ENCODE peak calls at places on chromosome 11, in nine cellular contexts. X is OCI-LY7; T is body of pancreas; L is uterus; E is CD8-positive, alpha-beta memory T cell; N is small intestine; Y is K562; S is heart left ventricle; P is tibial nerve. K is an unnamed sample.
A peak's percentile ranks its signal among the peaks of the same experiment; 100 is the strongest.

GRCh38 chr11:10581481-10582019 is 13.1 kb upstream of the LYVE1 start:
- DNase-seq in X (no peak), T (peak; percentile 14), L (no peak), E (no peak), N (no peak), Y (no peak), S (peak; percentile 66), P (peak; percentile 43), K (no peak)

GRCh38 chr11:14059491-14059890 is 97.0 kb downstream of the SPON1 start:
- DNase-seq in X (no peak), T (no peak), L (no peak), E (no peak), N (no peak), Y (no peak), S (no peak), P (no peak), K (no peak)

GRCh38 chr11:44774131-44774530 is 47.4 kb downstream of the TSPAN18 start:
- DNase-seq in X (no peak), T (no peak), L (peak; percentile 46), E (no peak), N (no peak), Y (no peak), S (peak; percentile 90), P (no peak), K (no peak)

GRCh38 chr11:133163463-133164419 is 368.6 kb downstream of the OPCML start:
- DNase-seq in X (peak; percentile 30), T (peak; percentile 23), L (no peak), E (no peak), N (peak; percentile 74), Y (peak; percentile 17), S (peak; percentile 45), P (peak; percentile 39), K (no peak)

GRCh38 chr11:68839953-68840641 is 1.6 kb downstream of the CPT1A start:
- DNase-seq in X (peak; percentile 72), T (peak; percentile 40), L (no peak), E (no peak), N (peak; percentile 61), Y (peak; percentile 39), S (no peak), P (no peak), K (no peak)

GRCh38 chr11:72823105-72823804 is 9.0 kb downstream of the ATG16L2 start:
- DNase-seq in X (no peak), T (no peak), L (no peak), E (no peak), N (no peak), Y (no peak), S (no peak), P (no peak), K (no peak)

GRCh38 chr11:119433369-119433749 is 10.4 kb upstream of the THY1 start:
- DNase-seq in X (no peak), T (no peak), L (no peak), E (no peak), N (no peak), Y (no peak), S (no peak), P (no peak), K (no peak)

GRCh38 chr11:65553301-65554001 is 4.7 kb downstream of the LTBP3 start:
- DNase-seq in X (peak; percentile 67), T (no peak), L (no peak), E (peak; percentile 82), N (peak; percentile 39), Y (peak; percentile 77), S (no peak), P (no peak), K (no peak)

GRCh38 chr11:65487467-65488272 is 11.2 kb upstream of the MALAT1 start:
- DNase-seq in X (peak; percentile 80), T (peak; percentile 98), L (peak; percentile 98), E (no peak), N (peak; percentile 92), Y (peak; percentile 72), S (peak; percentile 100), P (peak; percentile 100), K (peak; percentile 99)

GRCh38 chr11:64008283-64008931 is 22.2 kb downstream of the OTUB1 start:
- DNase-seq in X (no peak), T (no peak), L (no peak), E (no peak), N (no peak), Y (no peak), S (no peak), P (no peak), K (no peak)

GRCh38 chr11:79083346-79083745 is 357.5 kb downstream of the TENM4 start:
- DNase-seq in X (no peak), T (no peak), L (no peak), E (no peak), N (no peak), Y (no peak), S (no peak), P (no peak), K (no peak)

GRCh38 chr11:11478687-11479086 is 125.6 kb upstream of the CSNK2A3 start:
- DNase-seq in X (no peak), T (no peak), L (no peak), E (no peak), N (no peak), Y (peak; percentile 22), S (no peak), P (no peak), K (no peak)

GRCh38 chr11:64854534-64855502 is 10.4 kb upstream of the CDC42BPG start:
- DNase-seq in X (no peak), T (peak; percentile 67), L (peak; percentile 81), E (no peak), N (peak; percentile 95), Y (peak; percentile 82), S (peak; percentile 94), P (peak; percentile 64), K (peak; percentile 88)

GRCh38 chr11:86247608-86248007 is 3.1 kb downstream of the EED start:
- DNase-seq in X (no peak), T (no peak), L (no peak), E (no peak), N (peak; percentile 4), Y (no peak), S (no peak), P (no peak), K (no peak)

GRCh38 chr11:19320764-19321163 is 80.0 kb upstream of the E2F8 start:
- DNase-seq in X (no peak), T (no peak), L (no peak), E (no peak), N (no peak), Y (no peak), S (no peak), P (peak; percentile 34), K (no peak)

GRCh38 chr11:11636671-11637070 is 14.9 kb upstream of the GALNT18 start:
- DNase-seq in X (no peak), T (no peak), L (no peak), E (no peak), N (no peak), Y (no peak), S (no peak), P (no peak), K (no peak)

GRCh38 chr11:118105657-118106305 is 19.0 kb upstream of the SMIM35 start:
- DNase-seq in X (no peak), T (no peak), L (no peak), E (no peak), N (no peak), Y (no peak), S (no peak), P (no peak), K (no peak)

GRCh38 chr11:86459682-86460460 is 85.2 kb downstream of the CCDC81 start:
- DNase-seq in X (no peak), T (peak; percentile 75), L (peak; percentile 62), E (no peak), N (no peak), Y (no peak), S (peak; percentile 73), P (peak; percentile 44), K (peak; percentile 29)

GRCh38 chr11:121067912-121068652 is 33.0 kb upstream of the TECTA start:
- DNase-seq in X (no peak), T (no peak), L (no peak), E (no peak), N (no peak), Y (no peak), S (no peak), P (no peak), K (no peak)

GRCh38 chr11:121067026-121067425 is 34.0 kb upstream of the TECTA start:
- DNase-seq in X (no peak), T (no peak), L (no peak), E (no peak), N (no peak), Y (no peak), S (no peak), P (no peak), K (no peak)

GRCh38 chr11:121068787-121069186 is 32.3 kb upstream of the TECTA start:
- DNase-seq in X (no peak), T (no peak), L (no peak), E (no peak), N (peak; percentile 80), Y (no peak), S (no peak), P (no peak), K (no peak)

GRCh38 chr11:121066623-121067022 is 34.4 kb upstream of the TECTA start:
- DNase-seq in X (no peak), T (no peak), L (no peak), E (no peak), N (peak; percentile 19), Y (no peak), S (no peak), P (no peak), K (no peak)

GRCh38 chr11:121067453-121067852 is 33.6 kb upstream of the TECTA start:
- DNase-seq in X (no peak), T (no peak), L (no peak), E (no peak), N (peak; percentile 54), Y (no peak), S (no peak), P (no peak), K (no peak)
- H3K9me3 ChIP-seq in X (no peaks in the 10 kb centered on the region), T (no peaks in the 10 kb centered on the region), L (no peaks in the 10 kb centered on the region), E (no peaks in the 10 kb centered on the region), N (no peaks in the 10 kb centered on the region), Y (no peaks in the 10 kb centered on the region), S (no peaks in the 10 kb centered on the region), P (no peaks in the 10 kb centered on the region), K (no peaks in the 10 kb centered on the region)

GRCh38 chr11:7671807-7672206 is 1.5 kb downstream of the CYB5R2 start:
- DNase-seq in X (no peak), T (no peak), L (no peak), E (no peak), N (no peak), Y (no peak), S (no peak), P (no peak), K (no peak)
- H3K27ac ChIP-seq in X (no peak overlapping the region), T (no peak overlapping the region), L (no peak overlapping the region), E (no peak overlapping the region), N (no peak overlapping the region), Y (no peak overlapping the region), S (no peak overlapping the region), P (peak overlapping the region; percentile 84), K (no peak overlapping the region)

GRCh38 chr11:60168306-60168705 is 14.6 kb downstream of the MS4A6A start:
- DNase-seq in X (no peak), T (no peak), L (no peak), E (no peak), N (peak; percentile 51), Y (no peak), S (no peak), P (no peak), K (no peak)
- H3K9me3 ChIP-seq in X (peaks cover 20% of the 10 kb centered on the region), T (no peaks in the 10 kb centered on the region), L (no peaks in the 10 kb centered on the region), E (no peaks in the 10 kb centered on the region), N (peaks cover 2% of the 10 kb centered on the region), Y (peaks cover 12% of the 10 kb centered on the region), S (no peaks in the 10 kb centered on the region), P (no peaks in the 10 kb centered on the region), K (no peaks in the 10 kb centered on the region)

DNA sequence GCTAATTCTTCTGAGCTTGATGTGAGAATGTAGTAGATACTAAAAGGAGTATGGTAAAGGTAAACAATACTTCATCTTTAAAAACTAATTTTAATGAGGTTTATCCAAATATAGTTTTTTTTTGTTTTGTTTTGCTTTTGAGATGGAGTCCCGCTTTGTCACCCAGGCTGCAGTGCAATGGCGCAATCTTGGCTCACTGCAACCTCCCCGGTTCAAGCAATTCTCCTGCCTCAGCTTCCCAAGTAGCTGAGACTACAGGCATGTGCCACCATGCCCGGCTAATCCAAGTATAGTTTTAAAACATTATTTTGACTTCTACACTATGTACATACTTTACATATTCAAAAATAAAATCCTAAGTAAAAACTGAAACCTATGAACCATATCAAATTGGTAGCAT is 4.1 kb downstream of the ZBTB44 start:
- DNase-seq in X (no peak), T (no peak), L (no peak), E (no peak), N (no peak), Y (no peak), S (no peak), P (no peak), K (no peak)
- H3K27ac ChIP-seq in X (no peak overlapping the region), T (no peak overlapping the region), L (no peak overlapping the region), E (no peak overlapping the region), N (no peak overlapping the region), Y (no peak overlapping the region), S (no peak overlapping the region), P (no peak overlapping the region), K (peak overlapping the region; percentile 47)